ENCODE peak calls at places on chromosomes 11 and 22, in seven cellular contexts. V, I, Z, N, T, R and J are unnamed samples.

GRCh38 chr11:104151404-104152204 is 12.3 kb downstream of the PDGFD start:
- DNase-seq in I (no peak), N (no peak), R (no peak), T (peak; percentile 41), V (no peak), Z (no peak), J (peak; percentile 16)

GRCh38 chr11:63843042-63843441 is 4.1 kb downstream of the MARK2 start:
- DNase-seq in I (no peak), Z (no peak), R (no peak), N (no peak), T (no peak), V (no peak), J (no peak)

GRCh38 chr22:37195921-37196320 is 7.9 kb upstream of the C1QTNF6 start:
- DNase-seq in T (peak; percentile 30), N (no peak), V (no peak), R (no peak), I (no peak), Z (no peak), J (no peak)

GRCh38 chr11:69655479-69656394 is 14.8 kb downstream of the CCND1 start:
- DNase-seq in R (no peak), V (no peak), Z (no peak), T (no peak), I (no peak), N (no peak), J (no peak)

GRCh38 chr11:67389477-67389876 is 2.3 kb upstream of the RAD9A start:
- DNase-seq in V (peak; percentile 75), I (no peak), R (peak; percentile 64), T (no peak), N (peak; percentile 57), Z (no peak), J (no peak)

GRCh38 chr11:58625826-58626460 is 3.5 kb downstream of the CNTF start:
- DNase-seq in R (no peak), Z (no peak), V (no peak), N (no peak), I (no peak), T (no peak), J (no peak)

GRCh38 chr11:113014731-113015455 is 53.7 kb downstream of the NCAM1 start:
- DNase-seq in N (no peak), Z (no peak), T (no peak), I (no peak), R (no peak), V (peak; percentile 49), J (no peak)

GRCh38 chr11:39239553-39239952 is 2219.9 kb downstream of the LRRC4C start:
- DNase-seq in V (no peak), Z (no peak), I (no peak), T (no peak), R (no peak), N (no peak), J (no peak)

GRCh38 chr11:77821349-77821851 is 456 bp downstream of the AAMDC start:
- DNase-seq in V (peak; percentile 51), R (peak; percentile 20), I (no peak), Z (no peak), T (peak; percentile 57), N (peak; percentile 17), J (no peak)

GRCh38 chr22:50138036-50138435 is 32.5 kb upstream of the PANX2 start:
- DNase-seq in Z (no peak), N (no peak), T (no peak), R (no peak), V (no peak), I (no peak), J (no peak)
- TF ChIP-seq MAX in Z (no peak), N (no peak), T (no peak), R (no peak), V (no peak), I (no peak), J (no peak)

DNA sequence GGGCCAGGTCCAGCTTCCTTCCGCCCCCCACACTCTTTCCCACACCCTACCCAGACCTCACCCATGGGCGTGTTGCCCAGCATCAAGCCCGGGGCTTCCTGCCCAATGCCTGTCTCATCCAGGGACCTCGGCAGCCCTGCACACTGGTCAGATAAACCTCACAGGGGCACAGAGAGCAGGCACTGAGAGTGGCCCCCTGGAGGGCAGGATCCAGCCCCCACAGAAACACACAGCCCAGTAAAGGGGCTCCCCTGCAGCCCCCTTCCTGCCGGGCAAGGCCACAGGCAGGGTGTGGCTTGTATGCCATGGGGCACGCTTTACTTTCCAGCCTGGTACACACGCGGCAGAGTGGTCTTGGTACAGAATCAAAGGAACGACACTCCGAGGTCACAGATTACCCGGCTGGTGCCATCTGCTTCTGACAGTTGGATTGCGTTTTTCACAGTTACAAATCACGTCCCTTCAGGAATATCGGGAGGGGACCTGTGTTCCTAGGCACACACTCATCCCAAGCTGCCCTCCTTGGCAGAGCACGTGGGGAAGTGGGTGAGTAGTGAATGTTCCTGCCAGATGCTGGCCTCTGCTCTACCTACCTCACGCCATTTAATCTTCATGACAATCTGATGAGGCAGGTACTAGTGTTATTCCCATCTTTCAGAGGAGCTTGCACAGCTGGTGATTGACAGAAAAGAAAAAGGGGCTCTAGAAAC is 20.0 kb upstream of the CD5 start:
- DNase-seq in R (no peak), T (no peak), V (no peak), I (no peak), N (no peak), Z (no peak), J (no peak)
- TF ChIP-seq POLR2AphosphoS5 in R (no peak), T (no peak), V (no peak), I (no peak), N (no peak), Z (no peak), J (no peak)

DNA sequence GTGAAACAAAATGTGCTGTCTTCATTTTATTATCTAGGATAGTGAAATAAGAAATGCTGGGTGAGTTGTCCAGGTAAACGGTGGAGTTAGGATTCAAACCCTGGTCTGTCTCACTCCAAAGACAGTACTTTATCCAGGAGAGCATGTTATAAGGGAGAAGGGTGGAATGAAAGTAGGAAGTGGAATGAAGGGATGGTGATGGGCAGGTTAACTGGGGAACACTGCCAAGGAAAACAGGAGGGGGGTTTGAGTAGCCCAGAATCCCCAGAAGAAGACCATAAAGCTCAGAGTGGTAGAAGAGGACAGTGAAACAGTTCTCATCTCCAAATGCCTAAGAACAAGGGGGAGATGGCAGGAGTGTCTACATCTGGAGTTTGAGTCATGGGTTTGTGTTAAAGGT is 169.0 kb downstream of the BARX2 start:
- DNase-seq in I (no peak), V (no peak), N (no peak), T (no peak), Z (no peak), R (no peak), J (no peak)
- TF ChIP-seq MAX in I (no peak), V (no peak), N (no peak), T (no peak), Z (no peak), R (no peak), J (no peak)

DNA sequence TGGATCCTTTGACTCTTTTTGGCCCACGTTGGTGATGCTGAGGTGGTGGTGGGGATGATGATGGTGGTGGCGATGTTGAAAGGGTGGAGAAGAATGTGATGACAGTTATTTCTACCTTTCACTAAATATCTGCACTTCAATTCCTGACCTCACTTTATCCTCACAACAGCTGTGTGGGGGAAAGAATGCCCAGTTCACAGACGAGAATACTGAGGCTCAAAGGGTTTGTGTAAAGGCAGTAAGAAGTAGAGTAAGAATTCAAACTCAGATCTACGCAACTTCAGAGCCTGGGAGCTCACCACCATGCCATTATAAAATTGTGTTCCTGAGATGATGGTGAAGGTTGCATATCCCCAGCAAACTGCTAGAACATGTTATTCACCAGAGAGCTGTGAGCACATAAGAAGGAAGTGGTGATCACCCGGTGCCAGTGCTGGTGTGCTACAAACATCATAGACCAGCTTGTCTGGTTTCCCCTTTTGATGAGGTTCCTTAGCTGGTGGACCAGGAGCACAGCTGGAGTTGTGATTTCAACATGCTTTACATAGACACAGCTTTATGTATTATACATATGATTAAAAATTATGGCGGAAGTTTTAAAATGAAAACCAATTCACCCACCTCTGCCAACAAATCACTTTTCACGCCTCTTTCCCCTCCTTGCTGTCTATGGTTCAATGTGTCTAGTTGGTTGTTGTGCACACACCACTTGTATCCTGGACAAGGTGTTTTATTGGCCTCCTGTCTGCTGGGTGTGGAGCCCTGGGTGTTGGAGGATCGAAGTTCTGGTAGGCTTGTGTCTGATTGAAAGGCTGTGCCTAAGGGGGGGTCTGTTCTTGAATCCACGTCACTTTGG is 6.2 kb downstream of the ST14 start:
- DNase-seq in N (no peak), Z (no peak), R (no peak), I (no peak), V (no peak), T (no peak), J (no peak)
- TF ChIP-seq POLR2AphosphoS5 in N (no peak), Z (no peak), R (no peak), I (no peak), V (no peak), T (no peak), J (no peak)

DNA sequence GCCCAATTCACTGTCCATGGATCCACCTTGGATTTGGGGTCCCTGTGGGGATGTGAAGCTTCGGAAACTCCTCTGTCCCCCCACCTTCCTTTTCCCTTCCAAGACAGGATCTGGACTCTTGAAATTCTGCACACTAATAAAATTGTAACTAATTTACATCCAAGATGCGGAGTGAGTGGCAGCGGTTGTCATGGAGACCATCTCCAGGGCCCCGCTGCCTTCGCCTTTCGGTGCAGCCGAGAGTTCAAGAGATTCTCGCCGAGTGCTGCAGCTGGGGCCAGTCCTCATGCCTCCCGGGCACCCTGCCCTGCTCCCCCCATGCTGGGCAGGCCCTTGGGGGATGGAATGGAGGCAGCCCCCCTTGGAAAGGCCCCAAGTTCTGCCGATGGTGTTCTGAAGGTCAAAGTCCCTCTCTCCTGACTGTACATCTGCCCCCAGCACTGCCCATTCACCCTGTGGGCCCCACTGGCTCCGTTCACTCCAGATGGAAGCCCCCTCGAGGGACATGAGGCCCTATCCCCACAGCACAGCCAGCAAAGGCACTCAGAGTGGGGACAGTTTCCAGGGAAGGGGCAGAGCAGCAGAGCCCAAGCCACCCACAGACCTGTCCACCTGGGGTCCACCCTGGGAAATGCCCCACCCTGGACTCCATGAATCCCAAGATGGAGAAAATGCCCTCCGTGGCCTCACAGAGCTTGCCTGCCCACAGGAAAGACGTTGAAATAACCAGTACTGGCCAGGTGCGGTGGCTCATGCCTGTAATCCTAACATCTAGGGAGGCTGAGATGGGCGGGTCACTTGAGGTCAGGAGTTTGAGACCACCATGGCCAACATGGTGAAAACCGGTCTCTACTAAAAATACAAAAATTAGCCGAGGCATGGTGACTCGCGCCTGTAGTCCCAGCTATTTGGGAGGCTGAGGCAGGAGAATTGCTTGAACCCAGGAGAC is 25.9 kb downstream of the IGLL1 start:
- DNase-seq in T (no peak), V (no peak), Z (no peak), I (no peak), N (no peak), R (no peak), J (no peak)
- TF ChIP-seq MAX in T (no peak), V (no peak), Z (no peak), I (no peak), N (no peak), R (no peak), J (no peak)

DNA sequence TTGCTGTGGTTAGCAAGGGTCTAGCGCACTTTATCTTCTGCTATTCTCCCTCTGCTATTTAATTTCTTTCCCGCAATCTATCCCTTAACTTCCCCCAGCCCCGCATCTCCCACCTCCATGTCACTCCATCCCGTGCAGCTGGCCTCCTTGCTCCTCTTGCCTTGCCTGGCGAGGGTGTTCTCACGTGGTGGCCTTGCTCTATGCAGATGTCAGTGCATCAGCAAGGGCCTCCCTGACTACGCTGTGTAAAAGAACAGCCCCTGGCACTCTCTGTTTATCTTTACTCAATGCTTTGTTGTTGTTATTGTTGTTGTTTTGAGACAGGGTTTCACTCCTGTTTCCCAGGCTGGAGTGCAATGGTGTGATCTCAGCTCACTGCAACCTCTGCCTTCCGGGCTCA is 114.4 kb upstream of the NNMT start:
- DNase-seq in I (no peak), R (no peak), T (no peak), N (no peak), Z (no peak), V (no peak), J (no peak)
- TF ChIP-seq POLR2AphosphoS5 in I (no peak), R (no peak), T (no peak), N (no peak), Z (no peak), V (no peak), J (no peak)

GRCh38 chr11:122724520-122724919 is 69.0 kb downstream of the UBASH3B start:
- DNase-seq in T (peak; percentile 39), N (no peak), R (no peak), I (no peak), Z (no peak), V (no peak), J (no peak)
- TF ChIP-seq MAX in T (no peak), N (no peak), R (no peak), I (no peak), Z (no peak), V (no peak), J (no peak)